ENCODE peak calls at places on chromosomes 13 and 19, in five cellular contexts. One of them, this sample, is unnamed.

GRCh38 chr13:43077446-43077845 is 54.1 kb downstream of the DNAJC15 start:
- DNase-seq in ovary: no peak
- DNase-seq in coronary artery: no peak
- DNase-seq in EL: no peak
- DNase-seq in KBM-7: no peak
- DNase-seq in this sample: no peak

GRCh38 chr19:53942001-53942786 is 20.5 kb upstream of the CACNG8 start:
- DNase-seq in EL: peak
- DNase-seq in KBM-7: no peak
- DNase-seq in coronary artery: no peak
- DNase-seq in ovary: no peak
- DNase-seq in this sample: peak

GRCh38 chr13:103466761-103467160 is 400.5 kb upstream of the SLC10A2 start:
- DNase-seq in coronary artery: no peak
- DNase-seq in KBM-7: no peak
- DNase-seq in EL: no peak
- DNase-seq in ovary: no peak
- DNase-seq in this sample: peak

GRCh38 chr13:49958321-49958720 is 22.2 kb upstream of the SPRYD7 start:
- DNase-seq in ovary: no peak
- DNase-seq in KBM-7: no peak
- DNase-seq in EL: no peak
- DNase-seq in coronary artery: no peak
- DNase-seq in this sample: no peak

GRCh38 chr13:50033696-50034095 is 18.5 kb downstream of the KCNRG start:
- DNase-seq in coronary artery: no peak
- DNase-seq in ovary: no peak
- DNase-seq in EL: peak
- DNase-seq in KBM-7: no peak
- DNase-seq in this sample: no peak

GRCh38 chr13:41344358-41344757 is 33.3 kb downstream of the NAA16 start:
- DNase-seq in KBM-7: no peak
- DNase-seq in EL: no peak
- DNase-seq in ovary: no peak
- DNase-seq in coronary artery: no peak
- DNase-seq in this sample: no peak

GRCh38 chr13:111259058-111259457 is 61.4 kb upstream of the TEX29 start:
- DNase-seq in EL: no peak
- DNase-seq in KBM-7: no peak
- DNase-seq in coronary artery: peak
- DNase-seq in ovary: no peak
- DNase-seq in this sample: no peak

GRCh38 chr19:43983544-43983911 is 460 bp upstream of the ZNF155 start:
- DNase-seq in KBM-7: no peak
- DNase-seq in coronary artery: no peak
- DNase-seq in ovary: no peak
- DNase-seq in EL: no peak
- DNase-seq in this sample: no peak

GRCh38 chr19:4916292-4917082 is 7.2 kb downstream of the UHRF1 start:
- DNase-seq in coronary artery: no peak
- DNase-seq in ovary: no peak
- DNase-seq in EL: no peak
- DNase-seq in KBM-7: peak
- DNase-seq in this sample: no peak

GRCh38 chr19:30226464-30227070 is 145.6 kb upstream of the ZNF536 start:
- DNase-seq in EL: peak
- DNase-seq in ovary: no peak
- DNase-seq in KBM-7: no peak
- DNase-seq in coronary artery: no peak
- DNase-seq in this sample: no peak

GRCh38 chr13:50731400-50731799 is 112.1 kb downstream of the DLEU7 start:
- DNase-seq in coronary artery: no peak
- DNase-seq in KBM-7: peak
- DNase-seq in ovary: no peak
- DNase-seq in EL: peak
- DNase-seq in this sample: peak

GRCh38 chr19:1474011-1474764 is 4.8 kb downstream of the C19orf25 start:
- DNase-seq in coronary artery: no peak
- DNase-seq in EL: no peak
- DNase-seq in KBM-7: no peak
- DNase-seq in ovary: peak
- DNase-seq in this sample: no peak

GRCh38 chr19:4186087-4186993 is 3.9 kb downstream of the ANKRD24 start:
- DNase-seq in KBM-7: peak
- DNase-seq in coronary artery: no peak
- DNase-seq in ovary: peak
- DNase-seq in EL: peak
- DNase-seq in this sample: peak

GRCh38 chr13:88042489-88042888 is 371.3 kb downstream of the SLITRK5 start:
- DNase-seq in KBM-7: no peak
- DNase-seq in ovary: no peak
- DNase-seq in coronary artery: no peak
- DNase-seq in EL: peak
- DNase-seq in this sample: no peak

GRCh38 chr13:26888632-26889031 is 128.0 kb upstream of the GPR12 start:
- DNase-seq in coronary artery: no peak
- DNase-seq in KBM-7: no peak
- DNase-seq in EL: no peak
- DNase-seq in ovary: no peak
- DNase-seq in this sample: no peak

GRCh38 chr19:13764101-13764807 is at the start of gene MRI1:
- DNase-seq in EL: peak
- DNase-seq in ovary: peak
- DNase-seq in coronary artery: peak
- DNase-seq in KBM-7: peak
- DNase-seq in this sample: peak

GRCh38 chr19:41871573-41872383 is 5.3 kb upstream of the CD79A start:
- DNase-seq in EL: peak
- DNase-seq in coronary artery: no peak
- DNase-seq in KBM-7: peak
- DNase-seq in ovary: no peak
- DNase-seq in this sample: no peak

GRCh38 chr13:109088101-109088500 is 458.7 kb downstream of the MYO16 start:
- DNase-seq in KBM-7: no peak
- DNase-seq in coronary artery: no peak
- DNase-seq in ovary: no peak
- DNase-seq in EL: no peak
- DNase-seq in this sample: no peak

GRCh38 chr13:18944501-18945068 is 237.0 kb downstream of the TUBA3C start:
- DNase-seq in ovary: no peak
- DNase-seq in KBM-7: no peak
- DNase-seq in coronary artery: no peak
- DNase-seq in EL: no peak
- DNase-seq in this sample: no peak

GRCh38 chr19:13964776-13965175 is 12.5 kb downstream of the DCAF15 start:
- DNase-seq in coronary artery: no peak
- DNase-seq in ovary: no peak
- DNase-seq in KBM-7: no peak
- DNase-seq in EL: peak
- DNase-seq in this sample: no peak

GRCh38 chr19:1618157-1619093 is 13.2 kb upstream of the UQCR11 start:
- DNase-seq in EL: peak
- DNase-seq in coronary artery: no peak
- DNase-seq in ovary: no peak
- DNase-seq in KBM-7: peak
- DNase-seq in this sample: peak

GRCh38 chr19:1252818-1253513 is 4.6 kb downstream of the MIDN start:
- DNase-seq in ovary: peak
- DNase-seq in EL: peak
- DNase-seq in KBM-7: peak
- DNase-seq in coronary artery: peak
- DNase-seq in this sample: peak

GRCh38 chr13:45928843-45929242 is 77.3 kb upstream of the SIAH3 start:
- DNase-seq in EL: no peak
- DNase-seq in ovary: no peak
- DNase-seq in KBM-7: no peak
- DNase-seq in coronary artery: no peak
- DNase-seq in this sample: no peak

GRCh38 chr13:41613984-41614581 is 156.7 kb downstream of the RGCC start:
- DNase-seq in ovary: peak
- DNase-seq in EL: peak
- DNase-seq in KBM-7: no peak
- DNase-seq in coronary artery: no peak
- DNase-seq in this sample: no peak

GRCh38 chr19:35223856-35224505 is 4.6 kb downstream of the FAM187B start:
- DNase-seq in ovary: no peak
- DNase-seq in KBM-7: no peak
- DNase-seq in coronary artery: no peak
- DNase-seq in EL: peak
- DNase-seq in this sample: no peak

GRCh38 chr13:112183544-112184145 is 116.7 kb downstream of the SOX1 start:
- DNase-seq in ovary: no peak
- DNase-seq in coronary artery: peak
- DNase-seq in KBM-7: no peak
- DNase-seq in EL: no peak
- DNase-seq in this sample: no peak

GRCh38 chr19:35715981-35716734 is 1.6 kb upstream of the KMT2B start:
- DNase-seq in KBM-7: no peak
- DNase-seq in EL: no peak
- DNase-seq in coronary artery: peak
- DNase-seq in ovary: peak
- DNase-seq in this sample: peak

GRCh38 chr13:59120297-59120843 is 1043.4 kb downstream of the DIAPH3 start:
- DNase-seq in EL: no peak
- DNase-seq in coronary artery: no peak
- DNase-seq in KBM-7: no peak
- DNase-seq in ovary: no peak
- DNase-seq in this sample: no peak

GRCh38 chr19:44696939-44697669 is 1.8 kb upstream of the CEACAM16 start:
- DNase-seq in KBM-7: no peak
- DNase-seq in coronary artery: no peak
- DNase-seq in ovary: no peak
- DNase-seq in EL: no peak
- DNase-seq in this sample: no peak

GRCh38 chr13:109773276-109773675 is 13.1 kb downstream of the IRS2 start:
- DNase-seq in coronary artery: no peak
- DNase-seq in KBM-7: no peak
- DNase-seq in EL: no peak
- DNase-seq in ovary: no peak
- DNase-seq in this sample: no peak

GRCh38 chr19:3954107-3954506 is 16.8 kb downstream of the DAPK3 start:
- DNase-seq in KBM-7: no peak
- DNase-seq in coronary artery: peak
- DNase-seq in EL: no peak
- DNase-seq in ovary: no peak
- DNase-seq in this sample: no peak

GRCh38 chr13:33723772-33724435 is 94.0 kb upstream of the RFC3 start:
- DNase-seq in KBM-7: peak
- DNase-seq in coronary artery: peak
- DNase-seq in ovary: peak
- DNase-seq in EL: peak
- DNase-seq in this sample: peak